ENCODE peak calls at places on chromosome 4, in six cellular contexts. O is PC-3, H is A673, S is AG09309, N is choroid plexus epithelial cell, U is neuronal stem cell. C is an unnamed sample.

GRCh38 chr4:13527983-13528822 is 16.1 kb downstream of the NKX3-2 start:
- DNase-seq in N (no peak), H (peak; percentile 22), U (no peak), S (no peak), O (no peak), C (no peak)

GRCh38 chr4:107066622-107067021 is 30.5 kb upstream of the DKK2 start:
- DNase-seq in H (no peak), O (no peak), S (no peak), N (no peak), U (no peak), C (no peak)

GRCh38 chr4:139814285-139815015 is 148.8 kb downstream of the MGST2 start:
- DNase-seq in U (no peak), N (peak; percentile 31), S (no peak), O (no peak), H (no peak), C (no peak)

GRCh38 chr4:114040319-114041116 is 61.1 kb upstream of the ARSJ start:
- DNase-seq in S (no peak), O (peak; percentile 29), N (peak; percentile 16), U (no peak), H (no peak), C (no peak)

GRCh38 chr4:33746979-33747378 is 2497.3 kb downstream of the ARAP2 start:
- DNase-seq in U (no peak), H (no peak), S (no peak), O (no peak), N (no peak), C (no peak)

GRCh38 chr4:66571145-66571544 is 900.9 kb upstream of the EPHA5 start:
- DNase-seq in H (no peak), O (no peak), N (no peak), U (no peak), S (no peak), C (no peak)

GRCh38 chr4:76758290-76758882 is 139.6 kb downstream of the SOWAHB start:
- DNase-seq in U (peak; percentile 49), H (peak; percentile 40), O (peak; percentile 70), S (no peak), N (peak; percentile 89), C (peak; percentile 39)

GRCh38 chr4:52057196-52057595 is 6.1 kb downstream of the SPATA18 start:
- DNase-seq in U (no peak), O (no peak), H (no peak), S (no peak), N (peak; percentile 10), C (no peak)

GRCh38 chr4:76596713-76597112 is 161.7 kb downstream of the SHROOM3 start:
- DNase-seq in N (no peak), H (no peak), U (no peak), S (no peak), O (no peak), C (no peak)

GRCh38 chr4:26176621-26177121 is 144.1 kb upstream of the RBPJ start:
- DNase-seq in O (no peak), H (no peak), U (no peak), N (peak; percentile 76), S (no peak), C (peak; percentile 81)

GRCh38 chr4:184282895-184283654 is 65.4 kb upstream of the ENPP6 start:
- DNase-seq in S (no peak), U (no peak), H (no peak), O (no peak), N (no peak), C (no peak)

GRCh38 chr4:145179201-145179860 is 1.1 kb downstream of the OTUD4 start:
- DNase-seq in U (no peak), S (no peak), O (peak; percentile 65), H (peak; percentile 61), N (peak; percentile 50), C (no peak)

GRCh38 chr4:7206856-7207567 is 14.7 kb downstream of the SORCS2 start:
- DNase-seq in H (peak; percentile 28), O (peak; percentile 82), N (peak; percentile 88), U (peak; percentile 39), S (peak; percentile 55), C (peak; percentile 83)

GRCh38 chr4:7798215-7798995 is 141.3 kb downstream of the AFAP1 start:
- DNase-seq in N (peak; percentile 52), H (peak; percentile 22), O (peak; percentile 4), S (no peak), U (no peak), C (no peak)

GRCh38 chr4:154660052-154660451 is 47.6 kb upstream of the FGG start:
- DNase-seq in H (no peak), U (no peak), N (peak; percentile 21), O (no peak), S (no peak), C (no peak)

GRCh38 chr4:43374352-43374751 is 481.8 kb downstream of the GRXCR1 start:
- DNase-seq in H (no peak), N (peak; percentile 46), O (no peak), S (no peak), U (no peak), C (no peak)

GRCh38 chr4:56466910-56467283 is 520 bp upstream of the SRP72 start:
- DNase-seq in U (no peak), O (peak; percentile 19), N (no peak), H (no peak), S (no peak), C (no peak)

GRCh38 chr4:143692241-143692640 is 8.2 kb downstream of the FREM3 start:
- DNase-seq in H (no peak), N (no peak), S (no peak), O (no peak), U (no peak), C (no peak)

GRCh38 chr4:99983289-99983943 is 33.3 kb upstream of the H2AZ1 start:
- DNase-seq in O (no peak), N (no peak), H (no peak), S (no peak), U (no peak), C (no peak)

GRCh38 chr4:156961241-156962068 is 10.1 kb downstream of the PDGFC start:
- DNase-seq in H (no peak), U (no peak), O (no peak), S (no peak), N (no peak), C (no peak)

GRCh38 chr4:152255437-152255836 is 280.5 kb downstream of the FBXW7 start:
- DNase-seq in U (no peak), O (peak; percentile 51), N (peak; percentile 21), H (peak; percentile 78), S (no peak), C (no peak)

GRCh38 chr4:101065346-101065745 is 282.0 kb downstream of the PPP3CA start:
- DNase-seq in N (no peak), O (no peak), H (no peak), U (no peak), S (no peak), C (no peak)

GRCh38 chr4:77309496-77309895 is 152.5 kb downstream of the CCNG2 start:
- DNase-seq in O (no peak), H (no peak), U (no peak), N (no peak), S (no peak), C (no peak)

GRCh38 chr4:77308843-77309242 is 151.8 kb downstream of the CCNG2 start:
- DNase-seq in U (peak; percentile 9), N (peak; percentile 41), S (peak; percentile 13), O (peak; percentile 67), H (peak; percentile 25), C (no peak)

GRCh38 chr4:38861791-38862190 is 5.2 kb upstream of the TLR6 start:
- DNase-seq in H (no peak), O (no peak), U (no peak), N (no peak), S (no peak), C (no peak)

GRCh38 chr4:165175879-165176278 is 31.5 kb upstream of the KLHL2 start:
- DNase-seq in O (no peak), S (no peak), N (no peak), U (no peak), H (no peak), C (no peak)

GRCh38 chr4:78762529-78762928 is 13.6 kb upstream of the BMP2K start:
- DNase-seq in N (no peak), O (no peak), U (no peak), S (no peak), H (no peak), C (no peak)

GRCh38 chr4:126916626-126917140 is 716.1 kb upstream of the INTU start:
- DNase-seq in O (no peak), U (no peak), S (peak; percentile 68), H (no peak), N (peak; percentile 85), C (peak; percentile 66)

GRCh38 chr4:174494731-174495130 is 27.6 kb downstream of the HPGD start:
- DNase-seq in N (no peak), U (peak; percentile 18), O (no peak), S (no peak), H (no peak), C (no peak)

GRCh38 chr4:41776466-41776865 is 27.9 kb upstream of the PHOX2B start:
- DNase-seq in H (no peak), O (no peak), U (no peak), N (no peak), S (no peak), C (no peak)
- H3K4me3 ChIP-seq in H (no peak overlapping the region), O (no peak overlapping the region), U (no peak overlapping the region), N (no peak overlapping the region), S (no peak overlapping the region), C (no peak overlapping the region)

DNA sequence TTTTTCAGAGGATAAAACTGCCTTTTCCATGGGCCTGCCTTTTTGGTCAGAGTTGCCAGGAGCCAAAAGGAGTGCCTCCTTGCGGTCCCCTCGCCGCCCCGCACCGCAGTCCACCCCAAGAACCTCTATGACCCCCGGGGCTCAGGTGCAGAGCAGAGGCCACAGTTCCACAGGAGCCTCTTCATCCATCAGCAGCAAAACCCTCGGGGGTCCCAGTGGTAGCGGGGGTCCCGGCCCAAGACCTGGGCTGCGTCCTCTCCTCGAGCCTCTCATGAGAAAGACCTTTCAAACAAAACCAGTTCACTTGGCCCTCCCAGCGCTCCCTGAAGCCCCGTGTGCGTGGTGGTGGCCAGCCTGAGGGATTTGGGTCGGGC is 16.8 kb downstream of the ZFYVE28 start:
- DNase-seq in S (no peak), N (no peak), H (no peak), O (no peak), U (no peak), C (no peak)
- H3K4me3 ChIP-seq in S (peak overlapping the region; percentile 11), N (no peak overlapping the region), H (no peak overlapping the region), O (peak overlapping the region; percentile 63), U (no peak overlapping the region), C (no peak overlapping the region)

GRCh38 chr4:46909078-46909477 is at the start of gene COX7B2:
- DNase-seq in N (no peak), H (no peak), S (no peak), O (peak; percentile 11), U (no peak), C (no peak)
- H3K4me3 ChIP-seq in N (no peak within 1 kb of the TSS), H (no peak within 1 kb of the TSS), S (no peak within 1 kb of the TSS), O (no peak within 1 kb of the TSS), U (no peak within 1 kb of the TSS), C (no peak within 1 kb of the TSS)

GRCh38 chr4:177057191-177057590 is 252.5 kb upstream of the NEIL3 start:
- DNase-seq in H (peak; percentile 22), O (no peak), U (no peak), S (no peak), N (no peak), C (no peak)

GRCh38 chr4:177047851-177048174 is 255.1 kb upstream of the VEGFC start:
- DNase-seq in U (no peak), S (peak; percentile 16), H (no peak), N (peak; percentile 12), O (peak; percentile 54), C (peak; percentile 4)

GRCh38 chr4:177047070-177047850 is 254.5 kb upstream of the VEGFC start:
- DNase-seq in N (peak; percentile 90), H (peak; percentile 79), O (peak; percentile 78), U (peak; percentile 65), S (peak; percentile 37), C (peak; percentile 34)

GRCh38 chr4:177052211-177052725 is 257.4 kb upstream of the NEIL3 start:
- DNase-seq in O (no peak), S (no peak), N (no peak), H (no peak), U (no peak), C (no peak)

GRCh38 chr4:177051473-177052060 is 258.1 kb upstream of the NEIL3 start:
- DNase-seq in O (peak; percentile 63), U (peak; percentile 15), N (peak; percentile 48), S (no peak), H (peak; percentile 62), C (no peak)
- H3K4me3 ChIP-seq in O (no peak overlapping the region), U (no peak overlapping the region), N (no peak overlapping the region), S (no peak overlapping the region), H (no peak overlapping the region), C (no peak overlapping the region)

C was measured in skeletal muscle cell.